ENCODE peak calls at places on chromosomes 2 and 18, in six cellular contexts. One of them, this sample, is unnamed.

GRCh38 chr2:104766683-104767082 is 87.2 kb upstream of the POU3F3 start:
- DNase-seq in left cardiac atrium: no peak
- DNase-seq in DMS53: no peak
- DNase-seq in GF-D8: no peak
- DNase-seq in Calu3: no peak
- DNase-seq in lower lobe of right lung: no peak
- DNase-seq in this sample: no peak

GRCh38 chr18:77114564-77115391 is 17.8 kb downstream of the MBP start:
- DNase-seq in left cardiac atrium: peak; percentile 89
- DNase-seq in Calu3: peak; percentile 97
- DNase-seq in GF-D8: peak; percentile 100
- DNase-seq in lower lobe of right lung: peak; percentile 95
- DNase-seq in DMS53: peak; percentile 98
- DNase-seq in this sample: peak; percentile 85

GRCh38 chr2:9918275-9918674 is 33.2 kb upstream of the GRHL1 start:
- DNase-seq in DMS53: no peak
- DNase-seq in Calu3: no peak
- DNase-seq in GF-D8: no peak
- DNase-seq in left cardiac atrium: no peak
- DNase-seq in lower lobe of right lung: no peak
- DNase-seq in this sample: no peak

GRCh38 chr2:54508521-54508920 is 52.4 kb downstream of the SPTBN1 start:
- DNase-seq in left cardiac atrium: no peak
- DNase-seq in DMS53: no peak
- DNase-seq in lower lobe of right lung: no peak
- DNase-seq in Calu3: no peak
- DNase-seq in GF-D8: no peak
- DNase-seq in this sample: no peak

GRCh38 chr18:68041327-68041726 is 524.8 kb upstream of the DSEL start:
- DNase-seq in GF-D8: no peak
- DNase-seq in left cardiac atrium: no peak
- DNase-seq in DMS53: no peak
- DNase-seq in Calu3: no peak
- DNase-seq in lower lobe of right lung: no peak
- DNase-seq in this sample: no peak

GRCh38 chr2:136238214-136238551 is 120.2 kb upstream of the CXCR4 start:
- DNase-seq in GF-D8: no peak
- DNase-seq in Calu3: no peak
- DNase-seq in DMS53: no peak
- DNase-seq in left cardiac atrium: no peak
- DNase-seq in lower lobe of right lung: no peak
- DNase-seq in this sample: no peak

GRCh38 chr18:39935598-39935997 is 2019.4 kb upstream of the PIK3C3 start:
- DNase-seq in GF-D8: no peak
- DNase-seq in DMS53: no peak
- DNase-seq in left cardiac atrium: no peak
- DNase-seq in lower lobe of right lung: no peak
- DNase-seq in Calu3: no peak
- DNase-seq in this sample: no peak

GRCh38 chr18:46623541-46623940 is 33.5 kb downstream of the LOXHD1 start:
- DNase-seq in Calu3: no peak
- DNase-seq in lower lobe of right lung: no peak
- DNase-seq in left cardiac atrium: peak; percentile 38
- DNase-seq in GF-D8: no peak
- DNase-seq in DMS53: no peak
- DNase-seq in this sample: no peak

GRCh38 chr2:78476619-78477229 is 548.8 kb upstream of the REG3G start:
- DNase-seq in Calu3: no peak
- DNase-seq in DMS53: no peak
- DNase-seq in GF-D8: no peak
- DNase-seq in left cardiac atrium: no peak
- DNase-seq in lower lobe of right lung: no peak
- DNase-seq in this sample: no peak

GRCh38 chr2:40654346-40654745 is 202.5 kb upstream of the SLC8A1 start:
- DNase-seq in left cardiac atrium: no peak
- DNase-seq in lower lobe of right lung: no peak
- DNase-seq in DMS53: no peak
- DNase-seq in GF-D8: no peak
- DNase-seq in Calu3: no peak
- DNase-seq in this sample: no peak

GRCh38 chr2:181165199-181165868 is 184.9 kb downstream of the UBE2E3 start:
- DNase-seq in Calu3: no peak
- DNase-seq in left cardiac atrium: no peak
- DNase-seq in DMS53: no peak
- DNase-seq in lower lobe of right lung: no peak
- DNase-seq in GF-D8: no peak
- DNase-seq in this sample: no peak

GRCh38 chr2:24721470-24721869 is 71.7 kb downstream of the PTRHD1 start:
- DNase-seq in GF-D8: no peak
- DNase-seq in Calu3: no peak
- DNase-seq in DMS53: peak; percentile 68
- DNase-seq in lower lobe of right lung: no peak
- DNase-seq in left cardiac atrium: peak; percentile 79
- DNase-seq in this sample: no peak

GRCh38 chr2:129080715-129081472 is 762.2 kb upstream of the HS6ST1 start:
- DNase-seq in left cardiac atrium: no peak
- DNase-seq in GF-D8: no peak
- DNase-seq in Calu3: no peak
- DNase-seq in DMS53: no peak
- DNase-seq in lower lobe of right lung: no peak
- DNase-seq in this sample: no peak

GRCh38 chr2:55013936-55014335 is 36.3 kb downstream of the RTN4 start:
- DNase-seq in Calu3: no peak
- DNase-seq in DMS53: no peak
- DNase-seq in left cardiac atrium: no peak
- DNase-seq in GF-D8: no peak
- DNase-seq in lower lobe of right lung: no peak
- DNase-seq in this sample: no peak

GRCh38 chr2:189076131-189076530 is 102.0 kb downstream of the COL3A1 start:
- DNase-seq in lower lobe of right lung: no peak
- DNase-seq in GF-D8: no peak
- DNase-seq in Calu3: no peak
- DNase-seq in DMS53: no peak
- DNase-seq in left cardiac atrium: no peak
- DNase-seq in this sample: no peak

GRCh38 chr2:58197894-58198293 is 43.2 kb downstream of the FANCL start:
- DNase-seq in lower lobe of right lung: no peak
- DNase-seq in Calu3: no peak
- DNase-seq in left cardiac atrium: no peak
- DNase-seq in DMS53: no peak
- DNase-seq in GF-D8: no peak
- DNase-seq in this sample: no peak

GRCh38 chr2:109527846-109528705 is 85.7 kb downstream of the SEPTIN10 start:
- DNase-seq in GF-D8: no peak
- DNase-seq in Calu3: no peak
- DNase-seq in left cardiac atrium: no peak
- DNase-seq in lower lobe of right lung: no peak
- DNase-seq in DMS53: no peak
- DNase-seq in this sample: no peak

GRCh38 chr18:25661836-25662235 is 309.9 kb upstream of the ZNF521 start:
- DNase-seq in left cardiac atrium: no peak
- DNase-seq in Calu3: no peak
- DNase-seq in lower lobe of right lung: no peak
- DNase-seq in DMS53: no peak
- DNase-seq in GF-D8: no peak
- DNase-seq in this sample: no peak

This sample was measured in LoVo.